ENCODE peak calls at places on chromosomes 4 and X, in four cellular contexts. One of them, this sample, is unnamed.

GRCh38 chrX:8730812-8731578 is 942 bp downstream of the ANOS1 start:
- DNase-seq in HepG2: no peak
- DNase-seq in K562: no peak
- DNase-seq in GM12878: no peak
- DNase-seq in this sample: no peak

GRCh38 chr4:37976513-37976912 is 16.3 kb downstream of the PTTG2 start:
- DNase-seq in HepG2: peak; percentile 39
- DNase-seq in GM12878: no peak
- DNase-seq in K562: no peak
- DNase-seq in this sample: no peak

GRCh38 chrX:82218361-82218760 is 1016.5 kb downstream of the SH3BGRL start:
- DNase-seq in HepG2: peak; percentile 0
- DNase-seq in GM12878: peak; percentile 1
- DNase-seq in K562: peak; percentile 5
- DNase-seq in this sample: peak; percentile 20

GRCh38 chr4:162461952-162462351 is 298.2 kb upstream of the FSTL5 start:
- DNase-seq in GM12878: no peak
- DNase-seq in HepG2: no peak
- DNase-seq in K562: no peak
- DNase-seq in this sample: no peak

GRCh38 chr4:112102875-112103370 is 42.3 kb upstream of the FAM241A start:
- DNase-seq in GM12878: no peak
- DNase-seq in K562: no peak
- DNase-seq in HepG2: no peak
- DNase-seq in this sample: no peak

GRCh38 chrX:154539077-154539476 is 7.6 kb downstream of the G6PD start:
- DNase-seq in K562: no peak
- DNase-seq in HepG2: no peak
- DNase-seq in GM12878: no peak
- DNase-seq in this sample: no peak

GRCh38 chrX:22164770-22165388 is 107.8 kb upstream of the CBLL2 start:
- DNase-seq in HepG2: no peak
- DNase-seq in K562: no peak
- DNase-seq in GM12878: no peak
- DNase-seq in this sample: no peak

GRCh38 chr4:123350191-123350544 is 46.4 kb upstream of the SPRY1 start:
- DNase-seq in GM12878: no peak
- DNase-seq in HepG2: peak; percentile 81
- DNase-seq in K562: peak; percentile 76
- DNase-seq in this sample: no peak

GRCh38 chr4:56762484-56763250 is 58.8 kb downstream of the SPINK2 start:
- DNase-seq in GM12878: no peak
- DNase-seq in K562: no peak
- DNase-seq in HepG2: no peak
- DNase-seq in this sample: no peak

GRCh38 chrX:70089575-70090297 is 27.5 kb downstream of the OTUD6A start:
- DNase-seq in GM12878: no peak
- DNase-seq in K562: no peak
- DNase-seq in HepG2: no peak
- DNase-seq in this sample: no peak

GRCh38 chr4:176066757-176067156 is 1.1 kb downstream of the WDR17 start:
- DNase-seq in GM12878: no peak
- DNase-seq in K562: no peak
- DNase-seq in HepG2: no peak
- DNase-seq in this sample: no peak

GRCh38 chrX:24790166-24790565 is 96.4 kb downstream of the POLA1 start:
- DNase-seq in K562: no peak
- DNase-seq in HepG2: no peak
- DNase-seq in GM12878: no peak
- DNase-seq in this sample: no peak

GRCh38 chrX:97211070-97211469 is 327.4 kb downstream of the RPA4 start:
- DNase-seq in HepG2: no peak
- DNase-seq in GM12878: no peak
- DNase-seq in K562: no peak
- DNase-seq in this sample: no peak

GRCh38 chr4:128353791-128354190 is 66.2 kb upstream of the PGRMC2 start:
- DNase-seq in GM12878: no peak
- DNase-seq in HepG2: no peak
- DNase-seq in K562: no peak
- DNase-seq in this sample: no peak

GRCh38 chrX:148363836-148364235 is 136.6 kb upstream of the AFF2 start:
- DNase-seq in K562: no peak
- DNase-seq in GM12878: no peak
- DNase-seq in HepG2: peak; percentile 1
- DNase-seq in this sample: no peak

GRCh38 chr4:152032722-152033131 is 271.9 kb upstream of the GATB start:
- DNase-seq in K562: no peak
- DNase-seq in HepG2: no peak
- DNase-seq in GM12878: no peak
- DNase-seq in this sample: no peak

GRCh38 chr4:117324851-117325491 is 239.6 kb upstream of the TRAM1L1 start:
- DNase-seq in GM12878: no peak
- DNase-seq in K562: no peak
- DNase-seq in HepG2: no peak
- DNase-seq in this sample: no peak

GRCh38 chr4:41323706-41324105 is 67.0 kb downstream of the UCHL1 start:
- DNase-seq in K562: no peak
- DNase-seq in GM12878: no peak
- DNase-seq in HepG2: no peak
- DNase-seq in this sample: no peak

GRCh38 chrX:72620550-72621145 is 48.0 kb upstream of the HDAC8 start:
- DNase-seq in K562: peak; percentile 23
- DNase-seq in HepG2: peak; percentile 2
- DNase-seq in GM12878: no peak
- DNase-seq in this sample: peak; percentile 46

GRCh38 chr4:117085185-117085701 is at the start of gene TRAM1L1:
- DNase-seq in HepG2: peak; percentile 30
- DNase-seq in K562: peak; percentile 8
- DNase-seq in GM12878: no peak
- DNase-seq in this sample: peak; percentile 84

GRCh38 chr4:11765849-11766453 is 337.3 kb upstream of the HS3ST1 start:
- DNase-seq in HepG2: peak; percentile 15
- DNase-seq in K562: peak; percentile 18
- DNase-seq in GM12878: no peak
- DNase-seq in this sample: peak; percentile 19
- TF ChIP-seq SP1 in HepG2: no peak
- TF ChIP-seq SP1 in K562: no peak
- TF ChIP-seq SP1 in GM12878: no peak
- TF ChIP-seq SP1 in this sample: no peak

GRCh38 chr4:1778642-1779392 is 14.3 kb upstream of the FGFR3 start:
- DNase-seq in HepG2: no peak
- DNase-seq in GM12878: no peak
- DNase-seq in K562: no peak
- DNase-seq in this sample: no peak
- TF ChIP-seq FOXM1 in HepG2: no peak
- TF ChIP-seq FOXM1 in GM12878: no peak
- TF ChIP-seq FOXM1 in K562: no peak
- TF ChIP-seq FOXM1 in this sample: no peak

GRCh38 chr4:183124865-183125264 is 25.8 kb downstream of the WWC2 start:
- DNase-seq in HepG2: no peak
- DNase-seq in GM12878: no peak
- DNase-seq in K562: no peak
- DNase-seq in this sample: no peak
- TF ChIP-seq SP1 in HepG2: no peak
- TF ChIP-seq SP1 in GM12878: no peak
- TF ChIP-seq SP1 in K562: no peak
- TF ChIP-seq SP1 in this sample: no peak

GRCh38 chr4:150816491-150816890 is 198.6 kb downstream of the LRBA start:
- DNase-seq in GM12878: no peak
- DNase-seq in HepG2: no peak
- DNase-seq in K562: no peak
- DNase-seq in this sample: no peak
- TF ChIP-seq FOXM1 in GM12878: no peak
- TF ChIP-seq FOXM1 in HepG2: no peak
- TF ChIP-seq FOXM1 in K562: no peak
- TF ChIP-seq FOXM1 in this sample: no peak

DNA sequence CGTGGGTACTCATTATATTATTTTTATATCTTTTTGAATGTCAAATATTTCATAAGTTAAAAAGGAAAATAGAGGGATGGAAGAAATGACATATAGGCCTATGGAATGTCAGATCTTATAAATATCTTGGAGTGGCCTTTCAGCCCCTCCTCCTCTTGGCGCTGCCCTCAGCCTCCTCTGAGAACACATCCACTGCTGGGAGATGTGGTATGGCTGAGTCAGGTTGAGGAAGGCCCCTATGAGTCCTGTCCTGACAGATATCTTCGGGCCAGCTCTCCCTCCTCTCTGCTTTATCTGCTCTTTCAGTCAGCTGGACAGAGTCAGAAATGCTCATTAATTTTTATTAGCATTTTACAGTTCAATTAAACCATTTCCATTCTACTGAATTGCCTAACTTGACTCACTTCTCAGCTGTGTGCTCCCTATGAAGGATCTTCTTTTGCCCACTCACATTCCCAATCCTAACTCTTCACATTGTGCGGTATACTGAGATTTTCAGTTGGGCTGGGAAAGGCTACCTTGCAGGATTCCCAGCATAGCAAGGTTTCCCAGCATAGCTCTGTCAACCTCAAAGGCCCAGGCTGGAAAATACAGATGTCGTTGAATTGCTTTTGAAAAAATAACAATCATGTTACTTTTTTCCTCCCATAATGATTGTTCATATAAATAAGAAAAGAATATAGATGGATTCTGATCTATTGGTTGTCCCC is 128.0 kb downstream of the ARHGEF9 start:
- DNase-seq in HepG2: no peak
- DNase-seq in K562: no peak
- DNase-seq in GM12878: no peak
- DNase-seq in this sample: no peak
- TF ChIP-seq SP1 in HepG2: no peak
- TF ChIP-seq SP1 in K562: no peak
- TF ChIP-seq SP1 in GM12878: no peak
- TF ChIP-seq SP1 in this sample: no peak